ENCODE peak calls at places on chromosome 4, in five cellular contexts. B is mesendoderm; Z is activated T-cell treated with anti-CD3 and anti-CD28 coated beads, Interleukin-2, amount 50 U/mL, for 4 hours; D is activated CD4-positive, CD25-positive, alpha-beta regulatory T cell; O is fibroblast of lung. Q is an unnamed sample.

GRCh38 chr4:15231265-15232091 is 196.4 kb upstream of the C1QTNF7 start:
- DNase-seq in B (peak; percentile 87), Z (peak; percentile 69), D (peak; percentile 51), O (peak; percentile 73), Q (peak; percentile 93)

GRCh38 chr4:18935956-18936355 is 914.4 kb upstream of the LCORL start:
- DNase-seq in B (peak; percentile 88), Z (no peak), D (no peak), O (peak; percentile 32), Q (peak; percentile 62)

GRCh38 chr4:73709461-73710033 is 30.8 kb upstream of the CXCL8 start:
- DNase-seq in B (no peak), Z (no peak), D (no peak), O (no peak), Q (no peak)

GRCh38 chr4:153785830-153786721 is 2.8 kb downstream of the SFRP2 start:
- DNase-seq in B (peak; percentile 67), Z (no peak), D (no peak), O (peak; percentile 23), Q (peak; percentile 53)

GRCh38 chr4:81375745-81376144 is 96.0 kb downstream of the RASGEF1B start:
- DNase-seq in B (peak; percentile 54), Z (no peak), D (no peak), O (no peak), Q (peak; percentile 78)

GRCh38 chr4:141849778-141850177 is 213.4 kb downstream of the IL15 start:
- DNase-seq in B (no peak), Z (no peak), D (no peak), O (no peak), Q (no peak)

GRCh38 chr4:121358473-121358872 is 22.3 kb downstream of the QRFPR start:
- DNase-seq in B (no peak), Z (no peak), D (no peak), O (peak; percentile 48), Q (no peak)

GRCh38 chr4:72858328-72858727 is 211.2 kb downstream of the COX18 start:
- DNase-seq in B (no peak), Z (no peak), D (no peak), O (peak; percentile 93), Q (no peak)

GRCh38 chr4:53601251-53601764 is 10.0 kb upstream of the LNX1 start:
- DNase-seq in B (peak; percentile 89), Z (no peak), D (no peak), O (no peak), Q (peak; percentile 90)

GRCh38 chr4:7326693-7327340 is 107.9 kb downstream of the PSAPL1 start:
- DNase-seq in B (no peak), Z (no peak), D (no peak), O (no peak), Q (no peak)

GRCh38 chr4:141078871-141079270 is 54.4 kb downstream of the RNF150 start:
- DNase-seq in B (no peak), Z (no peak), D (no peak), O (peak; percentile 73), Q (no peak)

GRCh38 chr4:43651991-43652390 is 759.5 kb downstream of the GRXCR1 start:
- DNase-seq in B (no peak), Z (no peak), D (no peak), O (no peak), Q (no peak)

GRCh38 chr4:26047795-26048194 is 133.8 kb downstream of the SMIM20 start:
- DNase-seq in B (no peak), Z (no peak), D (no peak), O (no peak), Q (no peak)

GRCh38 chr4:1253831-1254230 is 4.9 kb upstream of the CTBP1 start:
- DNase-seq in B (no peak), Z (no peak), D (no peak), O (no peak), Q (no peak)

GRCh38 chr4:171813195-171813955 is at the start of gene GALNTL6:
- DNase-seq in B (peak; percentile 53), Z (no peak), D (no peak), O (peak; percentile 17), Q (no peak)

GRCh38 chr4:122229857-122230256 is 77.7 kb downstream of the BLTP1 start:
- DNase-seq in B (no peak), Z (no peak), D (no peak), O (no peak), Q (no peak)

GRCh38 chr4:76738081-76738931 is 159.6 kb downstream of the SOWAHB start:
- DNase-seq in B (no peak), Z (no peak), D (no peak), O (peak; percentile 97), Q (no peak)

GRCh38 chr4:13240066-13240465 is 244.1 kb downstream of the RAB28 start:
- DNase-seq in B (no peak), Z (no peak), D (no peak), O (peak; percentile 93), Q (no peak)

GRCh38 chr4:875818-876423 is 50.0 kb upstream of the CPLX1 start:
- DNase-seq in B (no peak), Z (no peak), D (no peak), O (no peak), Q (no peak)

GRCh38 chr4:155608231-155608885 is 58.3 kb upstream of the GUCY1A1 start:
- DNase-seq in B (peak; percentile 4), Z (no peak), D (no peak), O (no peak), Q (no peak)

GRCh38 chr4:142264961-142265360 is 581.1 kb downstream of the INPP4B start:
- DNase-seq in B (peak; percentile 12), Z (no peak), D (no peak), O (peak; percentile 64), Q (no peak)

GRCh38 chr4:147381749-147382148 is 99.1 kb upstream of the EDNRA start:
- DNase-seq in B (peak; percentile 11), Z (no peak), D (no peak), O (no peak), Q (no peak)

GRCh38 chr4:185740471-185740873 is 71.5 kb downstream of the SORBS2 start:
- DNase-seq in B (peak; percentile 64), Z (no peak), D (no peak), O (peak; percentile 25), Q (no peak)

GRCh38 chr4:22191565-22192301 is 243.2 kb upstream of the KCNIP4 start:
- DNase-seq in B (peak; percentile 28), Z (no peak), D (no peak), O (peak; percentile 33), Q (no peak)

GRCh38 chr4:107066622-107067021 is 30.5 kb upstream of the DKK2 start:
- DNase-seq in B (no peak), Z (no peak), D (no peak), O (no peak), Q (no peak)

GRCh38 chr4:25859429-25860148 is 3.2 kb downstream of the SEL1L3 start:
- DNase-seq in B (peak; percentile 18), Z (no peak), D (no peak), O (peak; percentile 60), Q (no peak)

GRCh38 chr4:113610542-113610941 is 151.0 kb downstream of the CAMK2D start:
- DNase-seq in B (no peak), Z (no peak), D (no peak), O (no peak), Q (no peak)